ENCODE peak calls at places on chromosome 22, in four cellular contexts. I is upper lobe of right lung; U is CD4-positive, CD25-positive, alpha-beta regulatory T cell; J is GM12878. Q is an unnamed sample.

GRCh38 chr22:47066616-47066905 is 304.1 kb downstream of the TBC1D22A start:
- DNase-seq in I (no peak), U (no peak), J (no peak), Q (peak)

GRCh38 chr22:44049369-44050231 is 25.5 kb downstream of the PARVB start:
- DNase-seq in I (no peak), U (no peak), J (no peak), Q (no peak)

GRCh38 chr22:44545773-44546172 is 47.7 kb upstream of the RTL6 start:
- DNase-seq in I (peak), U (no peak), J (no peak), Q (no peak)

GRCh38 chr22:48744283-48744641 is 1083.4 kb downstream of the BRD1 start:
- DNase-seq in I (peak), U (no peak), J (no peak), Q (no peak)

GRCh38 chr22:48899523-48900326 is 927.9 kb downstream of the BRD1 start:
- DNase-seq in I (peak), U (no peak), J (no peak), Q (no peak)

GRCh38 chr22:48256041-48256739 is 1493.7 kb downstream of the TBC1D22A start:
- DNase-seq in I (no peak), U (no peak), J (no peak), Q (no peak)

GRCh38 chr22:22432937-22433336 is 75.6 kb downstream of the ZNF280B start:
- DNase-seq in I (no peak), U (no peak), J (no peak), Q (no peak)

GRCh38 chr22:32619614-32620426 is 145.2 kb downstream of the FBXO7 start:
- DNase-seq in I (no peak), U (no peak), J (no peak), Q (no peak)

GRCh38 chr22:30265131-30265720 is 1.4 kb downstream of the OSM start:
- DNase-seq in I (no peak), U (no peak), J (no peak), Q (no peak)

GRCh38 chr22:25419247-25420113 is 145.0 kb upstream of the GRK3 start:
- DNase-seq in I (no peak), U (no peak), J (peak), Q (no peak)

GRCh38 chr22:46649176-46650077 is 29.2 kb downstream of the GRAMD4 start:
- DNase-seq in I (no peak), U (no peak), J (no peak), Q (no peak)

GRCh38 chr22:30338802-30339201 is 12.1 kb upstream of the TBC1D10A start:
- DNase-seq in I (no peak), U (no peak), J (no peak), Q (no peak)

GRCh38 chr22:30855677-30856518 is 112.7 kb downstream of the MORC2 start:
- DNase-seq in I (peak), U (no peak), J (no peak), Q (no peak)

GRCh38 chr22:21652010-21652546 is 10.0 kb downstream of the SDF2L1 start:
- DNase-seq in I (peak), U (peak), J (peak), Q (peak)

GRCh38 chr22:11627436-11627797 is 3900.6 kb upstream of the OR11H1 start:
- DNase-seq in I (peak), U (no peak), J (no peak), Q (no peak)

GRCh38 chr22:39243443-39244072 is 1.2 kb downstream of the PDGFB start:
- DNase-seq in I (no peak), U (peak), J (no peak), Q (no peak)

GRCh38 chr22:45450931-45451651 is 37.6 kb downstream of the RIBC2 start:
- DNase-seq in I (no peak), U (no peak), J (no peak), Q (no peak)

GRCh38 chr22:32911526-32911925 is 110.0 kb downstream of the TIMP3 start:
- DNase-seq in I (no peak), U (no peak), J (no peak), Q (no peak)

GRCh38 chr22:30855266-30855665 is 113.3 kb downstream of the MORC2 start:
- DNase-seq in I (peak), U (no peak), J (no peak), Q (peak)

GRCh38 chr22:46148885-46149492 is 1.3 kb upstream of the PPARA start:
- DNase-seq in I (no peak), U (no peak), J (no peak), Q (peak)

GRCh38 chr22:35318346-35319215 is 18.9 kb downstream of the TOM1 start:
- DNase-seq in I (peak), U (no peak), J (no peak), Q (peak)

GRCh38 chr22:16608931-16609330 is 16.3 kb upstream of the CCT8L2 start:
- DNase-seq in I (no peak), U (no peak), J (no peak), Q (no peak)

GRCh38 chr22:28243539-28243938 is 324.5 kb upstream of the PITPNB start:
- DNase-seq in I (no peak), U (no peak), J (no peak), Q (no peak)
- H3K27ac ChIP-seq in I (no peak), U (no peak), J (no peak), Q (no peak)

GRCh38 chr22:36350751-36351594 is 36.8 kb downstream of the MYH9 start:
- DNase-seq in I (no peak), U (no peak), J (no peak), Q (no peak)

GRCh38 chr22:36351921-36352774 is 35.6 kb downstream of the MYH9 start:
- DNase-seq in I (no peak), U (no peak), J (no peak), Q (no peak)

GRCh38 chr22:36349726-36350125 is 38.0 kb downstream of the MYH9 start:
- DNase-seq in I (no peak), U (no peak), J (no peak), Q (no peak)

GRCh38 chr22:36347094-36347493 is 40.7 kb downstream of the MYH9 start:
- DNase-seq in I (no peak), U (no peak), J (no peak), Q (peak)

GRCh38 chr22:36348760-36349159 is 39.0 kb downstream of the MYH9 start:
- DNase-seq in I (no peak), U (no peak), J (no peak), Q (no peak)
- H3K27ac ChIP-seq in I (peak), U (peak), J (no peak), Q (peak)

GRCh38 chr22:37224757-37225420 is 12.6 kb upstream of the SSTR3 start:
- DNase-seq in I (no peak), U (no peak), J (no peak), Q (no peak)

GRCh38 chr22:37226514-37226913 is 14.2 kb upstream of the SSTR3 start:
- DNase-seq in I (no peak), U (no peak), J (no peak), Q (no peak)

GRCh38 chr22:37225481-37225880 is 13.2 kb upstream of the SSTR3 start:
- DNase-seq in I (no peak), U (no peak), J (no peak), Q (no peak)

GRCh38 chr22:37223965-37224551 is 11.8 kb upstream of the SSTR3 start:
- DNase-seq in I (no peak), U (peak), J (no peak), Q (no peak)

GRCh38 chr22:37226087-37226486 is 13.8 kb upstream of the SSTR3 start:
- DNase-seq in I (no peak), U (no peak), J (no peak), Q (no peak)
- H3K27ac ChIP-seq in I (no peak), U (peak), J (no peak), Q (no peak)

GRCh38 chr22:23538502-23538860 is 41.6 kb downstream of the IGLL1 start:
- DNase-seq in I (peak), U (no peak), J (no peak), Q (peak)
- H3K27ac ChIP-seq in I (no peak), U (no peak), J (no peak), Q (no peak)

DNA sequence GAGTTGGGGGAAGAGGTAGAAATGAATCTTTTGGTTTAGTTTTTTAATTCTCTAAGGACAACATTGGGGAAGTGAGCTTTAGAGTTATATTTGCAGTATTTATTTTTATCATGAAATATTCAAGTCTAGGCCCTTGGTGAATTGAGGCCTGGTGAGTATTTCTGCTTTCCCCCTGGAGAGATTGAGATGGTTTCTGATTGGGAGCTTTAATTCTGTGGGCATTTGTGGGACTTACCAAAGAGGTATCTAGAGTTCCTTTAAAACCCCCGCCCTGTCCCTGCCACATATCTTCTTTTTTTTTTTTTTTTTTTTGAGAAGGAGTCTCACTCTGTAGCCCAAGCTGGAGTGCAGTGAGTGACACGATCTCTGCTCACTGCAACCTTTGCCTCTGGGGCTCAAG is 9.6 kb downstream of the ACO2 start:
- DNase-seq in I (no peak), U (no peak), J (peak), Q (no peak)
- H3K27ac ChIP-seq in I (peak), U (no peak), J (peak), Q (no peak)

GRCh38 chr22:19763141-19764049 is 2.8 kb downstream of the TBX1 start:
- DNase-seq in I (no peak), U (no peak), J (no peak), Q (no peak)
- H3K27ac ChIP-seq in I (no peak), U (no peak), J (no peak), Q (no peak)

GRCh38 chr22:26436903-26437515 is 7.9 kb downstream of the ASPHD2 start:
- DNase-seq in I (no peak), U (no peak), J (no peak), Q (no peak)
- H3K27ac ChIP-seq in I (no peak), U (no peak), J (no peak), Q (no peak)

DNA sequence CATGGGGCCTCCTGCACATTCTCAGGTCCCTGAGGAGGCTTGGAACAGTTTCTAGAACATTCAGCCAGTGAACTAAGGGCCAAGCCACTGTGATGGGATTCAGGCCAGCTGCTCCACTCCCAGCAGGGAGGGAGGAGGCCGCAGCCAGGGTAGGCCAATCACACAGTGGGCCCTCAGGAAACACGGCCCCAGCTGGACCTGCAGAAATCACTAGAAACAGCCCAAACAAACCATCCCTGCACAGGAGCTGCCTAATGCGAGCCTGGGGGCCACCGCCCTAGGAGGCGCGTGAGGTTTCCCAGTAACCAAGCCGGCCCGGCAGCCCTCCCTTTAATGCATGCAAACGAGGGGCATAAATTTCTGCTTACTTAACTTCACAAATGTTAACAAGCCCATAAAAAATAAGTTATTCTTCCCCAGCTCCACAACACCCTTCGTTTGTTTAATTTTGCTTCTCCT is 25.8 kb downstream of the ELFN2 start:
- DNase-seq in I (no peak), U (no peak), J (no peak), Q (no peak)
- H3K27ac ChIP-seq in I (no peak), U (no peak), J (no peak), Q (no peak)

DNA sequence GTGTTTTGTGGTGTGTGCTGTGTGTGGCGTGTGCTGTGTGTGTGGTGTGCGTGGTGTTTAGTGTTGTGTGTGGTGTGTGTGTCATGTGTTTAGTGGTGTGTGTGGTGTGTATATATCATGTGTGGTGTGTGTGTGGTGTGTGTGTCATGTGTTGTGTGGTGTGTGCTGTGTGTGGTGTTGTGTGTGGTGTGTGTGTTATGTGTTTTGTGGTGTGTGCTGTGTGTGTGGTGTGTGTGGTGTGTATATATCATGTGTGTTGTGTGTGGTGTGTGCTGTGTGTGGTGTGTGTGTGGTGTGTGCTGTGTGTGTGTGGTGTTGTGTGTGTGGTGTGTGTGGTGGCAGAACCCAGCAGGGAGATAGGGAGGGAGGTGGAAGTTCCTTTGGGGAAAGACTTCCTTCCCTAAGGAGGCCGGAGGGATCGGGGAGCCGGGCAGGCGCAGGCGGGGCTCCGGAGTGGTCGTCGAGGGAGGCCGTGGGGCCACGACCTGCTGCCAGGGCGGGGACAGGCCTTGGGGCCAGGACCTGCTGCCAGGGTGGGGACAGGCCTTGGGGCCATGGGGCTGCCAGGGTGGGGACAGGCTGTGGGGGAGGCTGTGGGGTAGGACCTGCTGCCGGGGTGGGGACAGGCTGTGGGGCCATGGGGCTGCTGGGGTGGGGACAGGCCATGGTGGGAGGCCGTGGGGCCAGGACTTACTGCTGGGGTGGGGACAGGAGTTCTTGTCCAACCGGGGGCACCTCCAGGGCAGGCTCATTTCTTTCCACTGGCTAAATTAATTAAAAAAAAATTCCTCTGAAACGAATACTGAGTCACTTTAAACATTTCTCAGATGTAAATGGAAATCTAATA is 15.2 kb downstream of the PIM3 start:
- DNase-seq in I (peak), U (no peak), J (no peak), Q (peak)
- H3K27ac ChIP-seq in I (peak), U (peak), J (peak), Q (no peak)

GRCh38 chr22:19172213-19173046 is 6.1 kb downstream of the SLC25A1 start:
- DNase-seq in I (no peak), U (no peak), J (no peak), Q (no peak)

GRCh38 chr22:19169002-19169946 is 9.3 kb downstream of the SLC25A1 start:
- DNase-seq in I (no peak), U (no peak), J (no peak), Q (no peak)

GRCh38 chr22:19167106-19167869 is 11.2 kb downstream of the SLC25A1 start:
- DNase-seq in I (no peak), U (no peak), J (no peak), Q (no peak)

GRCh38 chr22:19168088-19168890 is 10.2 kb downstream of the SLC25A1 start:
- DNase-seq in I (no peak), U (no peak), J (no peak), Q (no peak)

GRCh38 chr22:19169947-19170318 is 8.6 kb downstream of the SLC25A1 start:
- DNase-seq in I (no peak), U (no peak), J (no peak), Q (no peak)
- H3K27ac ChIP-seq in I (no peak), U (no peak), J (no peak), Q (no peak)